ENCODE peak calls at places on chromosomes 4 and X, in four cellular contexts. T, U, F and Z are unnamed samples.

GRCh38 chr4:126241631-126242030 is 926.9 kb downstream of the FAT4 start:
- DNase-seq in T (no peak), U (no peak), F (no peak), Z (no peak)

GRCh38 chrX:41333744-41333993 is 293 bp upstream of the DDX3X start:
- DNase-seq in T (peak), U (no peak), F (peak), Z (peak)

GRCh38 chrX:19532709-19533108 is 17.4 kb upstream of the MAP3K15 start:
- DNase-seq in T (no peak), U (no peak), F (no peak), Z (no peak)

GRCh38 chr4:176999943-177000543 is 207.3 kb upstream of the VEGFC start:
- DNase-seq in T (no peak), U (no peak), F (peak), Z (no peak)

GRCh38 chr4:99467908-99468307 is 32.8 kb upstream of the ADH7 start:
- DNase-seq in T (no peak), U (no peak), F (no peak), Z (no peak)

GRCh38 chr4:65383589-65384305 is 286.5 kb downstream of the EPHA5 start:
- DNase-seq in T (no peak), U (no peak), F (peak), Z (no peak)

GRCh38 chrX:154351183-154352011 is 23.0 kb downstream of the FLNA start:
- DNase-seq in T (no peak), U (no peak), F (peak), Z (no peak)

GRCh38 chr4:60744767-60745166 is 455.4 kb upstream of the ADGRL3 start:
- DNase-seq in T (no peak), U (no peak), F (no peak), Z (peak)

GRCh38 chrX:118990512-118991227 is 16.3 kb downstream of the LONRF3 start:
- DNase-seq in T (no peak), U (no peak), F (no peak), Z (no peak)

GRCh38 chr4:169351860-169352259 is 81.1 kb upstream of the SH3RF1 start:
- DNase-seq in T (no peak), U (no peak), F (no peak), Z (peak)

GRCh38 chrX:14591976-14592375 is 62.6 kb downstream of the GLRA2 start:
- DNase-seq in T (no peak), U (no peak), F (no peak), Z (no peak)

GRCh38 chr4:1249148-1249730 is 309 bp upstream of the CTBP1 start:
- DNase-seq in T (peak), U (peak), F (peak), Z (peak)

GRCh38 chr4:876780-877179 is 50.9 kb upstream of the CPLX1 start:
- DNase-seq in T (no peak), U (no peak), F (no peak), Z (no peak)

GRCh38 chr4:137640156-137640837 is 108.0 kb upstream of the PCDH18 start:
- DNase-seq in T (no peak), U (no peak), F (no peak), Z (no peak)

GRCh38 chrX:47191331-47191730 is 2.3 kb upstream of the UBA1 start:
- DNase-seq in T (no peak), U (no peak), F (no peak), Z (no peak)
- TF ChIP-seq MAZ in T (no peak), U (no peak), F (no peak), Z (no peak)

DNA sequence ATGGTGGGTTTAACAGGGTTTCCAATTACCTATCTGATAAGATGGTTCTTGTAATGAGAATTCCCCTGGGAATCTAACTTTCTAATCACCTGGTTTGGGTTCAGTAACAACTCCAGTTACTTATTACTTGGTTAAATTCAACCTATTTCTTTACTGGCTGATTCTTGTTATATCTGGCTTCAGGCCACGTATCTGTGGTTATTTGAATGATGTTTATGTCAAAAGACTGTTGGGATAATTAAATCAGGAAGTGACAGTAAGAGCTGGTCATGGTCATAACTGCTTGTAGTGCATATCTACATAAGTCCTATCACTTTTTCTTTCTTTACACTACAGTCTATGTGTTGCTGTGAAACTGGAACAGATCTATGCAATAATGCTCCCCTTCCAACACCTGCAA is 108.1 kb downstream of the MID1 start:
- DNase-seq in T (no peak), U (no peak), F (no peak), Z (peak)
- TF ChIP-seq MAZ in T (no peak), U (no peak), F (no peak), Z (no peak)

DNA sequence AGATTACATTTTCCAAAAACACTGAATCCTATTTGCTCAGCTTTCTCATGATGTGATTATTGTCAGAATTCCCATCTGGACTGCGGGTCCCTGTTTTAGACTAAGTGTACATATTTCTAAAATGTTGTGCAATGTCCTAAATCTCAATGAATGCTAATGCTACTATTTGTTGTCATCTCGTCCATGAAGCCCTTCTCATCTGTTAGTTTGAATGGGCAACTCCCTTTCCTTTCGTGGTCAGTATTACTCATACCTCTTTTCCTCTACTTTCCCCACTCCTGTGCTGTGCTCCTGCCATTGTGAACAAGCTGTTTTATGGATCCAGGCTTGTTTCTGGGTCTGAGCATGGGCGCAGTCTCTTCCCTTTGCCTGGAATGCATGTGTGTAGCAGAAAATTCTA is 91.0 kb downstream of the MID1 start:
- DNase-seq in T (no peak), U (no peak), F (no peak), Z (peak)
- TF ChIP-seq MAZ in T (no peak), U (no peak), F (no peak), Z (no peak)

DNA sequence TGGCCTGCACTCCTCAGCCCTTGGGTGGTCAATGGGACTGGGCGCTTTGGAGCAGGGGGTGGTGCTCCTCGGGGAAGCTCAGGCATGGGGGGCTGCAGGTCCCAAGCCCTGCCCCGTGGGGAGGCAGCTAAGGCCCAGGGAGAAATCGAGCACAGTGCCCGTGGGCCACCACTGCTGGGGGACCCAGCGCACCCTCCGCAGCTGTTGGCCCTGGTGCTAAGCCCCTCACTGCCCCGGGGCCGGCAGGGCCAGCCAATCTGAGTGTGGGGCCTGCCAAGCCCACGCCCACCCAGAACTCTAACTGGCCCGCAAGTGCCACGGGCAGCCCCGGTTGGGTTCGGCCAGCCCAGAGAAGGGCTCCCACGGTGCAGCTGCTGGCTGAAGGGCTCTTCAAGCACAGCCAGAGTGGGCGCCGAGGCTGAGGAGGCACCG is 30.9 kb upstream of the IL15 start:
- DNase-seq in T (no peak), U (no peak), F (no peak), Z (no peak)
- TF ChIP-seq MAZ in T (no peak), U (no peak), F (no peak), Z (no peak)

DNA sequence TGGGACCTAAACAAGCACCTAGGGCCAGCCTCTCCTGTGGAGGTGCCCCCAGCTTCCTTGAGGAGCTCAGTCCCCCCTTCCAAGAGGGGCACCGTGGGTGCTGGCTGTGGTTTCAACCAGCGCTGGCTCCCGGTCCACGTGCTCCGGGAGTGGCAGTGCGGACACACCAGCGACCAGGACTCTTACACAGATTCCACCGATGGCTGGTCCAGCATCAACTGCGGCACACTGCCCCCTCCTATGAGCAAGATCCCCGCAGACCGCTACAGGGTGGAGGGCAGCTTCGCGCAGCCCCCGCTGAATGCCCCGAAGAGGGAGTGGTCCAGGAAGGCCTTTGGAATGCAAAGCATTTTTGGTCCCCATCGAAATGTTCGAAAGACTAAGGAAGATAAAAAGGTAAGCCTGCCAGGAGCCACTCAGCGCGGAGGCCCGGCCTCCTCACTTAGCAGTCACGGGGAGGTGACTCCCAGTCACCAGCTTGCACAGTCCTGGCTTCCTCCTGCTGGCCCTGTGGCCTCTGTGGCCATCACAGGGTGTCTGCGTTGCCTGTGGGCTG is 24.9 kb downstream of the RGS12 start:
- DNase-seq in T (no peak), U (no peak), F (no peak), Z (no peak)
- TF ChIP-seq MAZ in T (no peak), U (no peak), F (no peak), Z (no peak)